ENCODE peak calls at places on chromosome 9, in seven cellular contexts. V, P, U, T, K, H and Q are unnamed samples.

GRCh38 chr9:101027246-101027645 is 1.3 kb upstream of the PLPPR1 start:
- DNase-seq in V (no peak), P (no peak), U (no peak), T (no peak), K (no peak), H (no peak), Q (no peak)

GRCh38 chr9:69996947-69997346 is 46.7 kb upstream of the MAMDC2 start:
- DNase-seq in V (no peak), P (no peak), U (no peak), T (peak; percentile 1), K (no peak), H (no peak), Q (no peak)

GRCh38 chr9:130846487-130847305 is 11.6 kb downstream of the ABL1 start:
- DNase-seq in V (no peak), P (no peak), U (peak; percentile 74), T (no peak), K (peak; percentile 88), H (no peak), Q (no peak)

GRCh38 chr9:111016046-111017026 is 21.9 kb downstream of the LPAR1 start:
- DNase-seq in V (no peak), P (no peak), U (no peak), T (peak; percentile 61), K (no peak), H (no peak), Q (no peak)

GRCh38 chr9:91346644-91347043 is 15.1 kb downstream of the AUH start:
- DNase-seq in V (no peak), P (peak; percentile 7), U (no peak), T (no peak), K (no peak), H (no peak), Q (no peak)

GRCh38 chr9:105114318-105114717 is 130.1 kb upstream of the SLC44A1 start:
- DNase-seq in V (no peak), P (no peak), U (no peak), T (no peak), K (no peak), H (no peak), Q (no peak)

GRCh38 chr9:120882935-120883607 is 6.1 kb upstream of the PHF19 start:
- DNase-seq in V (no peak), P (no peak), U (no peak), T (no peak), K (no peak), H (no peak), Q (no peak)

GRCh38 chr9:29613773-29614172 is 2040.5 kb upstream of the C9orf72 start:
- DNase-seq in V (no peak), P (no peak), U (no peak), T (no peak), K (no peak), H (no peak), Q (no peak)

GRCh38 chr9:109254317-109254716 is 66.5 kb downstream of the EPB41L4B start:
- DNase-seq in V (no peak), P (no peak), U (no peak), T (no peak), K (no peak), H (no peak), Q (no peak)

GRCh38 chr9:135098400-135099105 is 11.1 kb downstream of the OLFM1 start:
- DNase-seq in V (no peak), P (peak; percentile 88), U (no peak), T (peak; percentile 85), K (no peak), H (no peak), Q (no peak)

GRCh38 chr9:20624201-20625002 is 2.1 kb upstream of the MLLT3 start:
- DNase-seq in V (peak; percentile 47), P (peak; percentile 88), U (peak; percentile 70), T (peak; percentile 84), K (peak; percentile 36), H (peak; percentile 75), Q (peak; percentile 39)

GRCh38 chr9:112028242-112029221 is 131.9 kb downstream of the UGCG start:
- DNase-seq in V (no peak), P (no peak), U (no peak), T (no peak), K (peak; percentile 82), H (no peak), Q (no peak)

GRCh38 chr9:105233836-105234235 is 10.6 kb upstream of the SLC44A1 start:
- DNase-seq in V (no peak), P (no peak), U (no peak), T (no peak), K (no peak), H (no peak), Q (no peak)

GRCh38 chr9:137077010-137077747 is at the start of gene UAP1L1:
- DNase-seq in V (peak; percentile 85), P (peak; percentile 74), U (peak; percentile 93), T (peak; percentile 75), K (peak; percentile 67), H (peak; percentile 84), Q (peak; percentile 74)

GRCh38 chr9:21812945-21813568 is 10.6 kb downstream of the MTAP start:
- DNase-seq in V (peak; percentile 81), P (peak; percentile 82), U (peak; percentile 90), T (peak; percentile 73), K (peak; percentile 58), H (peak; percentile 80), Q (peak; percentile 69)

GRCh38 chr9:114140850-114141249 is 14.5 kb upstream of the COL27A1 start:
- DNase-seq in V (no peak), P (no peak), U (no peak), T (no peak), K (no peak), H (no peak), Q (no peak)

GRCh38 chr9:115625954-115626353 is 508.0 kb upstream of the TNC start:
- DNase-seq in V (no peak), P (no peak), U (no peak), T (no peak), K (no peak), H (no peak), Q (no peak)

GRCh38 chr9:78239506-78239905 is 3.6 kb downstream of the CEP78 start:
- DNase-seq in V (no peak), P (peak; percentile 49), U (no peak), T (peak; percentile 24), K (no peak), H (peak; percentile 22), Q (no peak)

GRCh38 chr9:132885691-132886357 is 7.1 kb downstream of the SPACA9 start:
- DNase-seq in V (no peak), P (no peak), U (peak; percentile 49), T (no peak), K (no peak), H (no peak), Q (no peak)

GRCh38 chr9:126420148-126420547 is 93.5 kb downstream of the MVB12B start:
- DNase-seq in V (no peak), P (no peak), U (no peak), T (no peak), K (no peak), H (no peak), Q (no peak)

GRCh38 chr9:126423022-126423708 is 96.5 kb downstream of the MVB12B start:
- DNase-seq in V (no peak), P (no peak), U (no peak), T (no peak), K (no peak), H (no peak), Q (no peak)

GRCh38 chr9:126419475-126419874 is 92.8 kb downstream of the MVB12B start:
- DNase-seq in V (no peak), P (no peak), U (no peak), T (no peak), K (no peak), H (no peak), Q (no peak)

GRCh38 chr9:126421567-126422428 is 95.2 kb downstream of the MVB12B start:
- DNase-seq in V (no peak), P (peak; percentile 61), U (no peak), T (no peak), K (no peak), H (no peak), Q (no peak)

GRCh38 chr9:126420643-126421564 is 94.3 kb downstream of the MVB12B start:
- DNase-seq in V (no peak), P (no peak), U (no peak), T (no peak), K (no peak), H (no peak), Q (no peak)
- H3K27ac ChIP-seq in V (no peak overlapping the region), P (no peak overlapping the region), U (peak overlapping the region; percentile 69), T (no peak overlapping the region), K (no peak overlapping the region), H (no peak overlapping the region), Q (no peak overlapping the region)

GRCh38 chr9:37650299-37650872 is 368 bp upstream of the FRMPD1 start:
- DNase-seq in V (no peak), P (peak; percentile 26), U (no peak), T (no peak), K (no peak), H (no peak), Q (no peak)
- H3K4me3 ChIP-seq in V (peak overlapping the region; percentile 84), P (peak overlapping the region; percentile 68), U (no peak overlapping the region), T (peak overlapping the region; percentile 27), K (no peak overlapping the region), H (peak overlapping the region; percentile 15), Q (no peak overlapping the region)

DNA sequence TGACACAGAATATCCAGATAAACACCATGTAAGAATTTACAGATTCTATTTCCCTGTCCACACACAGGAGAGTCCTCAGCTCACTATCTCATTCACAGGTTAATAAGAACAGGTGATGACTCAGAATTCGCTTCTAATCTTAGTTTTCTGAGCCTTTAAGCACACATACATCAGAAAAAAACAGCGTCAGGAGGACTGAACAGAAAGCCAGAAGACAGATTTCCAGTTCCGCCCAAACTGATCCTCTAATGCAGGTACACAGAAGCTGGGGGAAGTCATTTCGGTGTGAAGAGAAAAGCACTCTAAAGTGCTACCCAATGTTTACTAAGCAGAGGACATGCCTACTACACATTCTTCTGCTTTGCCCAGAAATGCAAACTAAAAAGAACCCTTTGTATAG is 1.6 kb downstream of the CEMIP2 start:
- DNase-seq in V (no peak), P (no peak), U (no peak), T (no peak), K (no peak), H (no peak), Q (no peak)
- H3K27ac ChIP-seq in V (no peak overlapping the region), P (no peak overlapping the region), U (peak overlapping the region; percentile 98), T (no peak overlapping the region), K (no peak overlapping the region), H (peak overlapping the region; percentile 98), Q (peak overlapping the region; percentile 99)

GRCh38 chr9:124969401-124969800 is 28.5 kb upstream of the GOLGA1 start:
- DNase-seq in V (no peak), P (no peak), U (no peak), T (no peak), K (no peak), H (no peak), Q (no peak)

GRCh38 chr9:124964056-124964455 is 23.2 kb upstream of the GOLGA1 start:
- DNase-seq in V (no peak), P (no peak), U (no peak), T (no peak), K (no peak), H (no peak), Q (no peak)

GRCh38 chr9:124960409-124960752 is 19.5 kb upstream of the GOLGA1 start:
- DNase-seq in V (no peak), P (no peak), U (no peak), T (no peak), K (no peak), H (no peak), Q (no peak)

GRCh38 chr9:124968238-124968637 is 27.4 kb upstream of the GOLGA1 start:
- DNase-seq in V (no peak), P (no peak), U (no peak), T (no peak), K (no peak), H (no peak), Q (no peak)

DNA sequence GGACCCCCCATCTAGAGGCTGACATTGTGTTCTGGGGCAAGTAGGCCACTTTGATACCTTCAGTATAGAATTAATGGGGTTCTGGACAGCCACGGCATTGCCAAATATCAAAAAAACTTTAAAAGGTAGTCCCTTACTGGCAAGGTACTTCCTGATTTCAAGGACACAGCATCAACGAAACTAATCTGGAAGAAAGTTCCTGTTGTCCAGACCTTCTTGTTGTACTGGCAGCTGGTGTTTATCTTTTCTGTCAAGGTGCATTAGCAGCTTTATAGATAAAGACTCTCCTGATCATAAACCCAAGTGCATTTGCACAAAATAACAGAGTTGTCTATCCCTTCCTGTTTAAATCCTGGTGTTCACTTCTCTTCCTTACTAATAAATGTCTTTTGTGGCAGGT is 23.7 kb upstream of the GOLGA1 start:
- DNase-seq in V (no peak), P (no peak), U (no peak), T (no peak), K (no peak), H (no peak), Q (no peak)
- H3K4me3 ChIP-seq in V (no peak overlapping the region), P (no peak overlapping the region), U (no peak overlapping the region), T (no peak overlapping the region), K (no peak overlapping the region), H (no peak overlapping the region), Q (no peak overlapping the region)